ENCODE peak calls at places on chromosomes 5 and 9, in seven cellular contexts. O is mucosa of descending colon, D is thyroid gland, N is B cell, E is A549, L is K562, W is HFFc6. V is an unnamed sample.

GRCh38 chr9:19464764-19465570 is 56.2 kb downstream of the ACER2 start:
- DNase-seq in D (peak), L (peak), W (peak), O (peak), E (peak), N (peak), V (peak)

GRCh38 chr9:385818-386398 is 171.2 kb downstream of the DOCK8 start:
- DNase-seq in E (peak), N (no peak), L (peak), O (peak), D (peak), W (peak), V (no peak)

GRCh38 chr5:125695994-125696679 is 727.1 kb upstream of the GRAMD2B start:
- DNase-seq in N (no peak), W (no peak), D (no peak), O (no peak), E (no peak), L (no peak), V (no peak)

GRCh38 chr9:105302728-105303127 is 58.3 kb downstream of the SLC44A1 start:
- DNase-seq in W (no peak), E (no peak), N (no peak), D (no peak), O (no peak), L (no peak), V (no peak)

GRCh38 chr5:109192543-109193281 is 217.1 kb downstream of the PJA2 start:
- DNase-seq in D (no peak), N (no peak), O (peak), W (no peak), L (no peak), E (no peak), V (no peak)

GRCh38 chr5:88727705-88728313 is 155.2 kb downstream of the MEF2C start:
- DNase-seq in E (peak), O (no peak), D (no peak), W (peak), L (peak), N (no peak), V (no peak)

GRCh38 chr9:120109242-120109641 is 470.7 kb downstream of the CDK5RAP2 start:
- DNase-seq in E (peak), O (no peak), W (no peak), D (no peak), L (peak), N (no peak), V (no peak)

GRCh38 chr9:91197232-91198181 is 164.2 kb downstream of the AUH start:
- DNase-seq in L (peak), D (peak), O (peak), N (no peak), E (peak), W (peak), V (no peak)

GRCh38 chr5:116939641-116940040 is 365.0 kb upstream of the SEMA6A start:
- DNase-seq in W (no peak), D (peak), O (no peak), N (no peak), E (no peak), L (no peak), V (no peak)

GRCh38 chr5:10118150-10118549 is 131.5 kb downstream of the ATPSCKMT start:
- DNase-seq in N (no peak), L (no peak), E (no peak), D (no peak), O (no peak), W (peak), V (no peak)

GRCh38 chr9:128771094-128771721 is 519 bp downstream of the ZER1 start:
- DNase-seq in O (peak), L (peak), D (peak), E (no peak), N (peak), W (no peak), V (peak)

GRCh38 chr9:21141427-21141882 is at the start of gene IFNW1:
- DNase-seq in D (no peak), O (no peak), W (no peak), L (no peak), N (no peak), E (peak), V (no peak)

GRCh38 chr5:53303105-53303504 is 177.3 kb upstream of the FST start:
- DNase-seq in E (no peak), L (no peak), O (no peak), N (no peak), D (no peak), W (peak), V (no peak)

GRCh38 chr9:110148384-110148783 is 59.6 kb downstream of the C9orf152 start:
- DNase-seq in L (no peak), E (no peak), D (no peak), W (no peak), O (no peak), N (no peak), V (peak)

GRCh38 chr5:83608122-83608521 is 112.5 kb downstream of the HAPLN1 start:
- DNase-seq in W (peak), L (peak), O (peak), N (no peak), E (peak), D (peak), V (peak)

GRCh38 chr5:3218096-3218495 is 377.5 kb upstream of the IRX1 start:
- DNase-seq in D (no peak), W (no peak), N (no peak), E (no peak), O (no peak), L (no peak), V (no peak)

GRCh38 chr5:10387690-10388089 is 34.2 kb downstream of the MARCHF6 start:
- DNase-seq in O (no peak), D (no peak), W (peak), E (no peak), L (no peak), N (no peak), V (no peak)

GRCh38 chr5:145904743-145905142 is 31.6 kb upstream of the SH3RF2 start:
- DNase-seq in N (no peak), E (no peak), O (no peak), L (no peak), W (no peak), D (no peak), V (no peak)

GRCh38 chr9:29211681-29212589 is 1638.7 kb upstream of the C9orf72 start:
- DNase-seq in L (no peak), O (peak), D (peak), N (peak), E (peak), W (no peak), V (peak)

GRCh38 chr5:50699737-50700136 is 33.3 kb downstream of the PARP8 start:
- DNase-seq in E (no peak), O (no peak), L (no peak), D (no peak), W (peak), N (no peak), V (no peak)

GRCh38 chr9:136856078-136856474 is 3.9 kb downstream of the MAMDC4 start:
- DNase-seq in L (no peak), E (no peak), N (no peak), W (no peak), O (peak), D (no peak), V (no peak)

GRCh38 chr5:74169704-74170103 is 470.8 kb downstream of the ENC1 start:
- DNase-seq in W (no peak), N (no peak), E (no peak), L (no peak), D (no peak), O (no peak), V (no peak)

GRCh38 chr9:126126807-126127206 is 199.8 kb upstream of the MVB12B start:
- DNase-seq in D (no peak), O (no peak), W (no peak), L (no peak), N (peak), E (no peak), V (no peak)

GRCh38 chr5:115087951-115088350 is 81.8 kb downstream of the TRIM36 start:
- DNase-seq in W (no peak), O (no peak), D (no peak), N (no peak), L (no peak), E (no peak), V (no peak)

GRCh38 chr5:45189481-45189880 is 380.7 kb downstream of the MRPS30 start:
- DNase-seq in W (no peak), D (no peak), L (no peak), E (no peak), N (no peak), O (no peak), V (no peak)

GRCh38 chr9:128684325-128685021 is 4.5 kb upstream of the SET start:
- DNase-seq in O (peak), L (peak), E (peak), W (peak), N (peak), D (peak), V (peak)

GRCh38 chr9:34562136-34562745 is 27.3 kb downstream of the CNTFR start:
- DNase-seq in N (no peak), L (peak), O (peak), D (no peak), W (no peak), E (peak), V (peak)
- TF ChIP-seq CTCF in N (peak), L (peak), O (peak), D (no peak), W (peak), E (peak), V (peak)

DNA sequence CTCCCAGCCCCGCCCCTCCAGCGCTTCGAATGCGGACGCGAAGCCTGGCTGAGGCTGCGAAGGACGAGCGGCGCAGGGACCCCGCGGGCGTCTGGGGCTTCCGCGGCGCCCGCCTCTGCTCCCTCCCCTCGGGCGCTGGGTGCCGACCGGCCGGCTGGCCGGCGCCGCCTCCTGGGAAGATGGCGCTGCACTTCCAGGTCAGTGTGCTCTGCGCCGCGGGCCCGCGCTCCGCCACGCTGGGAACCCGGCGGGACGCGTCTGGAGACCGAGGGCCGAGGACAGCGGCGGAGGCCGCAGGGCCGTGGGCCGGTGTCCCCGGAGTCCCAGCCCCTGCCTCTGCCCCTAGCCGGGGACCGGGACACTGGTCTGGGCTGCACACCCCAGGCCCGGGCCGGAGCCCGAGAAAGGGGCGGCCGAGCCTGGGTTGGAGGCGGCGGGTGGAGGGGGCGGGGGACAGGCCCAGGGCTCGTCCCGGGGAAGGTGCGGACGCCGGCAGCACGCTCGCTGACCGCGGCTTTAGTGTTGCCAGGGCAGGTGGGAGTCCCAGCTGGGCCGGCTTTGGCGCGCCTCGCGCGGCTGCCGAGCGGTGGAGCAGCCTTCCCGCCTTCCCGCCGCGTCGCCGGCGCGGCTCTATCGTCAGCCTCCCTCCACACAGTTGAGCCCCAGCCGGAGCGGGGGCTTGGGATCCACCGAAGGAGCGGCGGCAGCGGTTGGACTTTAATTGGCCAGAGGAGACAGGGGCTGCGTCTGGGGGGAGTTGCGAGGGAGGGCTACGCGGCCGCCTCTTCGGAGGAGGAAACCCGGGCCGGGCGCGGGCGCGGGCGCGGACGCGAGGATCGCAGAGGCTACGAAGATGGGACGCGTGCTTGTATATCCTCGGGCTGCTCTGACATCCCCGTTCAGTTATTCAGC is at the start of gene RANBP17:
- DNase-seq in N (peak), L (no peak), E (peak), O (peak), W (peak), D (peak), V (peak)
- TF ChIP-seq CTCF in N (no peak), L (no peak), E (no peak), O (no peak), W (peak), D (no peak), V (no peak)

GRCh38 chr9:97900738-97901565 is 21.3 kb downstream of the TRMO start:
- DNase-seq in W (peak), L (peak), N (peak), E (peak), O (peak), D (peak), V (peak)

GRCh38 chr9:97900103-97900737 is 22.1 kb downstream of the TRMO start:
- DNase-seq in N (no peak), W (peak), O (no peak), E (no peak), D (no peak), L (no peak), V (no peak)

GRCh38 chr9:97891736-97892135 is 30.6 kb downstream of the TRMO start:
- DNase-seq in N (no peak), D (no peak), E (no peak), L (no peak), W (no peak), O (no peak), V (no peak)

GRCh38 chr9:97889941-97890557 is 32.3 kb downstream of the TRMO start:
- DNase-seq in L (peak), O (peak), N (peak), E (peak), W (peak), D (peak), V (peak)

DNA sequence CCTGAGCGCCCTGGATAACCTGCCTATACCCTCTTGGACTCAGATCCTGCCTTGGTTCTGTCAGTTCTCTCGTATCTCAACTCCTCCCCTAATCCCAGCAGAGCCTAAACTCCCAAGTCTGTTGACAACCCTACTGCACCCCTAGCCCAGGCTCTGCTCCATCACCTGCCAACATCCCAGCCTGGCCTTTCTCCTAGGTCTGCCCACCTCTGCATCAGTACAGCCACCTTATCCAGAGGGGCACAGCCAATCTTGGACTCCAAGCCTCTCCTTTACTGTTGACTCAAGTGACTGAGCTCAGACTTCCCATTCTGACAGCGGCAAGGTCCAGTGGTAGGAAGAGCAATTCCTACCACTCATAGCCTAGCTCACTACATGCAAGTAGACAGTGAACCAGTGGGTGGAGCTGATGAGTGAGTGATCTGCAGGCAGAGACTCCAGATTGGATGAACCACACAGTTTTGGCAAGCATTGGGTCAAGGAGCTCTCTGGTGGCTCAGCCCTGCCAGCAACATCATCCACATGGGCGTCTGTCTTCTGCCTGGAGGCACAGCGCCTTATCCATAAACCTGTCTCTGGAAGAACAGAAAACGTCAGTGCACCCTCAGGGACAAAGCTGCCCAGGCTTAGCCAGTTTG is 26.5 kb downstream of the TRMO start:
- DNase-seq in N (no peak), L (peak), D (peak), W (peak), E (peak), O (no peak), V (no peak)
- TF ChIP-seq CTCF in N (no peak), L (peak), D (no peak), W (peak), E (no peak), O (no peak), V (peak)

GRCh38 chr9:132209263-132209662 is 47.4 kb downstream of the NTNG2 start:
- DNase-seq in D (no peak), O (no peak), L (no peak), E (no peak), N (no peak), W (no peak), V (no peak)

GRCh38 chr9:132211570-132211969 is 49.7 kb downstream of the NTNG2 start:
- DNase-seq in D (no peak), W (no peak), O (no peak), E (no peak), N (no peak), L (no peak), V (no peak)

GRCh38 chr9:132216861-132217655 is 55.2 kb downstream of the NTNG2 start:
- DNase-seq in E (no peak), N (no peak), D (no peak), O (no peak), W (no peak), L (no peak), V (no peak)

GRCh38 chr9:132210472-132211145 is 48.8 kb downstream of the NTNG2 start:
- DNase-seq in O (no peak), W (peak), E (no peak), N (no peak), D (no peak), L (no peak), V (no peak)

GRCh38 chr9:132214027-132214622 is 52.3 kb downstream of the NTNG2 start:
- DNase-seq in D (peak), E (peak), L (no peak), O (no peak), N (no peak), W (peak), V (no peak)
- TF ChIP-seq CTCF in D (no peak), E (no peak), L (no peak), O (no peak), N (no peak), W (peak), V (no peak)

DNA sequence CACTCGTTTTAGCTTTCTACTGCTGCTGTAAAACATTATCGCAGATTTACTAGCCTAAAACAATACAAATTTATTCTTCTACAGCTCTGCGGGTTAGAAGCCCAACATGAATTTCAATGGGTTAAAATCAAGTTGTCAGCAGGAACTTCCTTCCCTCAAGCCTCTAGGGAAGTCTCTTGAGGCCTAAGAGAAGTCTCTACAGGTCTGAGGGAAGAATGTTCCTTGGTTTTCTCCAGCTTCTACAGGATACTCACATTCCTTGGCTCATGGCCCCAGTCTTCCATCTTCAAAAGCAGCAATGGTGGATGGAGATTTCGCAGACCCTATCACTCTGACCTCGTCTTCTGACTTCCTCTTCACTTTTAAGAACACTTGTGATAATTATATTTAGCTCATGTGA is 21.6 kb upstream of the SSBP2 start:
- DNase-seq in W (no peak), N (no peak), D (no peak), E (no peak), L (no peak), O (no peak), V (no peak)
- TF ChIP-seq CTCF in W (no peak), N (no peak), D (no peak), E (no peak), L (no peak), O (no peak), V (no peak)

V was measured in GM13977.